ENCODE peak calls at places on chromosomes 6 and 20, in seven cellular contexts. A, Q, Y, L, K, O and X are unnamed samples.
A peak's percentile ranks its signal among the peaks of the same experiment; 100 is the strongest.

GRCh38 chr6:33956206-33956605 is 152.4 kb upstream of the MLN start:
- DNase-seq in A (no peak), Q (no peak), Y (no peak), L (no peak), K (no peak), O (no peak), X (no peak)

GRCh38 chr6:11604836-11605506 is 67.4 kb downstream of the TMEM170B start:
- DNase-seq in A (no peak), Q (no peak), Y (no peak), L (no peak), K (no peak), O (no peak), X (no peak)

GRCh38 chr20:46400828-46401477 is 5.5 kb downstream of the ELMO2 start:
- DNase-seq in A (peak; percentile 32), Q (no peak), Y (no peak), L (no peak), K (peak; percentile 86), O (no peak), X (no peak)

GRCh38 chr6:141403827-141404226 is 728.9 kb upstream of the GJE1 start:
- DNase-seq in A (no peak), Q (no peak), Y (no peak), L (no peak), K (no peak), O (no peak), X (no peak)

GRCh38 chr6:119764927-119765681 is 415.5 kb upstream of the MAN1A1 start:
- DNase-seq in A (no peak), Q (no peak), Y (no peak), L (no peak), K (no peak), O (no peak), X (no peak)

GRCh38 chr20:44693625-44694024 is 21.5 kb upstream of the CCN5 start:
- DNase-seq in A (no peak), Q (no peak), Y (no peak), L (no peak), K (no peak), O (no peak), X (no peak)

GRCh38 chr20:41180599-41181333 is 43.4 kb downstream of the PLCG1 start:
- DNase-seq in A (no peak), Q (no peak), Y (no peak), L (peak; percentile 26), K (no peak), O (peak; percentile 28), X (no peak)

GRCh38 chr6:113102761-113103160 is 754.4 kb upstream of the MARCKS start:
- DNase-seq in A (peak; percentile 97), Q (no peak), Y (no peak), L (no peak), K (no peak), O (no peak), X (peak; percentile 6)

GRCh38 chr20:53900380-53900999 is 169.9 kb downstream of the BCAS1 start:
- DNase-seq in A (peak; percentile 96), Q (no peak), Y (no peak), L (no peak), K (no peak), O (no peak), X (no peak)

GRCh38 chr6:35487653-35488516 is 9.0 kb downstream of the TEAD3 start:
- DNase-seq in A (no peak), Q (no peak), Y (no peak), L (peak; percentile 62), K (no peak), O (no peak), X (no peak)

GRCh38 chr6:109311481-109311880 is 70.8 kb downstream of the CD164 start:
- DNase-seq in A (no peak), Q (no peak), Y (no peak), L (no peak), K (no peak), O (no peak), X (no peak)

GRCh38 chr6:151044465-151045441 is 179.3 kb downstream of the MTHFD1L start:
- DNase-seq in A (peak; percentile 97), Q (no peak), Y (no peak), L (no peak), K (no peak), O (no peak), X (peak; percentile 91)

GRCh38 chr6:121851056-121851455 is 415.6 kb downstream of the GJA1 start:
- DNase-seq in A (no peak), Q (no peak), Y (peak; percentile 13), L (peak; percentile 74), K (no peak), O (no peak), X (no peak)

GRCh38 chr6:150238294-150238693 is 95.5 kb downstream of the PPP1R14C start:
- DNase-seq in A (peak; percentile 18), Q (no peak), Y (peak; percentile 10), L (no peak), K (no peak), O (no peak), X (no peak)

GRCh38 chr6:56927538-56928453 is 27.1 kb upstream of the BEND6 start:
- DNase-seq in A (no peak), Q (no peak), Y (no peak), L (peak; percentile 37), K (no peak), O (no peak), X (no peak)

GRCh38 chr20:57570145-57570850 is 9.4 kb downstream of the PCK1 start:
- DNase-seq in A (no peak), Q (no peak), Y (no peak), L (no peak), K (no peak), O (no peak), X (no peak)

GRCh38 chr20:3430376-3431069 is 23.1 kb upstream of the DNAAF9 start:
- DNase-seq in A (no peak), Q (no peak), Y (peak; percentile 5), L (no peak), K (no peak), O (no peak), X (no peak)

GRCh38 chr20:48630342-48631075 is 197.3 kb downstream of the PREX1 start:
- DNase-seq in A (no peak), Q (no peak), Y (no peak), L (peak; percentile 64), K (no peak), O (no peak), X (no peak)

GRCh38 chr6:81767163-81768000 is 14.9 kb upstream of the TENT5A start:
- DNase-seq in A (no peak), Q (no peak), Y (no peak), L (no peak), K (no peak), O (no peak), X (peak; percentile 50)

GRCh38 chr20:19003759-19004336 is 190.3 kb downstream of the SCP2D1 start:
- DNase-seq in A (no peak), Q (peak; percentile 26), Y (no peak), L (no peak), K (no peak), O (no peak), X (no peak)

GRCh38 chr6:107806675-107807074 is 17.4 kb downstream of the SCML4 start:
- DNase-seq in A (no peak), Q (no peak), Y (no peak), L (no peak), K (no peak), O (no peak), X (peak; percentile 31)

GRCh38 chr6:54053893-54054391 is 57.3 kb upstream of the MLIP start:
- DNase-seq in A (peak; percentile 82), Q (peak; percentile 59), Y (no peak), L (no peak), K (no peak), O (no peak), X (peak; percentile 31)

GRCh38 chr6:101668496-101668895 is 275.0 kb downstream of the GRIK2 start:
- DNase-seq in A (no peak), Q (no peak), Y (no peak), L (no peak), K (no peak), O (no peak), X (no peak)

GRCh38 chr20:4151991-4152695 is 136.8 kb upstream of the RNF24 start:
- DNase-seq in A (no peak), Q (no peak), Y (no peak), L (no peak), K (no peak), O (no peak), X (no peak)

GRCh38 chr6:41731561-41732086 is 3.8 kb downstream of the TFEB start:
- DNase-seq in A (no peak), Q (no peak), Y (no peak), L (no peak), K (no peak), O (no peak), X (no peak)

GRCh38 chr20:11032611-11033010 is 358.8 kb upstream of the JAG1 start:
- DNase-seq in A (no peak), Q (no peak), Y (no peak), L (peak; percentile 38), K (no peak), O (no peak), X (no peak)

GRCh38 chr20:35237486-35237885 is 11.0 kb downstream of the MMP24 start:
- DNase-seq in A (no peak), Q (no peak), Y (no peak), L (no peak), K (no peak), O (no peak), X (no peak)

GRCh38 chr6:52143551-52143950 is 42.6 kb upstream of the IL17A start:
- DNase-seq in A (no peak), Q (no peak), Y (no peak), L (no peak), K (no peak), O (no peak), X (no peak)